ENCODE peak calls at places on chromosomes 3 and 15, in five cellular contexts. G, Q, U, I and H are unnamed samples.

GRCh38 chr3:120567370-120568197 is 28.6 kb upstream of the NDUFB4 start:
- DNase-seq in G (no peak), Q (no peak), U (peak; percentile 11), I (peak; percentile 44), H (no peak)

GRCh38 chr15:99434506-99435137 is 131.2 kb upstream of the MEF2A start:
- DNase-seq in G (no peak), Q (no peak), U (no peak), I (no peak), H (no peak)

GRCh38 chr3:153443961-153444360 is 281.9 kb downstream of the RAP2B start:
- DNase-seq in G (no peak), Q (no peak), U (peak; percentile 5), I (peak; percentile 21), H (no peak)

GRCh38 chr3:194003128-194004057 is 132.6 kb upstream of the HES1 start:
- DNase-seq in G (peak; percentile 65), Q (peak; percentile 11), U (peak; percentile 47), I (peak; percentile 97), H (peak; percentile 62)

GRCh38 chr3:172083995-172084409 is 44.6 kb downstream of the FNDC3B start:
- DNase-seq in G (no peak), Q (no peak), U (peak; percentile 85), I (no peak), H (no peak)

GRCh38 chr3:108031893-108032292 is 58.9 kb downstream of the CD47 start:
- DNase-seq in G (no peak), Q (no peak), U (no peak), I (no peak), H (no peak)

GRCh38 chr15:98855815-98856539 is 151.6 kb downstream of the PGPEP1L start:
- DNase-seq in G (no peak), Q (no peak), U (no peak), I (no peak), H (no peak)

GRCh38 chr3:83193526-83193925 is 1432.1 kb upstream of the GBE1 start:
- DNase-seq in G (no peak), Q (no peak), U (no peak), I (no peak), H (no peak)

GRCh38 chr3:4670352-4670751 is 177.2 kb downstream of the ITPR1 start:
- DNase-seq in G (no peak), Q (no peak), U (peak; percentile 5), I (peak; percentile 47), H (no peak)

GRCh38 chr3:38458796-38459498 is 5.3 kb downstream of the ACVR2B start:
- DNase-seq in G (no peak), Q (no peak), U (no peak), I (no peak), H (no peak)

GRCh38 chr15:101322016-101322695 is 27.1 kb upstream of the SNRPA1 start:
- DNase-seq in G (peak; percentile 27), Q (no peak), U (no peak), I (no peak), H (no peak)

GRCh38 chr3:14124223-14124614 is 451 bp downstream of the CHCHD4 start:
- DNase-seq in G (no peak), Q (peak; percentile 48), U (peak; percentile 60), I (peak; percentile 85), H (peak; percentile 47)

GRCh38 chr3:45760878-45761711 is 35.2 kb downstream of the SLC6A20 start:
- DNase-seq in G (peak; percentile 70), Q (peak; percentile 5), U (peak; percentile 39), I (peak; percentile 71), H (peak; percentile 75)

GRCh38 chr3:41974223-41974622 is 12.3 kb upstream of the ULK4 start:
- DNase-seq in G (no peak), Q (no peak), U (no peak), I (no peak), H (no peak)

GRCh38 chr3:152849996-152850578 is 15.2 kb downstream of the P2RY1 start:
- DNase-seq in G (no peak), Q (no peak), U (no peak), I (peak; percentile 76), H (no peak)

GRCh38 chr15:40856736-40857135 is 12.9 kb downstream of the SPINT1 start:
- DNase-seq in G (no peak), Q (no peak), U (no peak), I (no peak), H (no peak)

GRCh38 chr15:32849769-32850668 is 132.2 kb downstream of the GREM1 start:
- DNase-seq in G (no peak), Q (no peak), U (no peak), I (no peak), H (no peak)

GRCh38 chr3:38151667-38152265 is 13.3 kb downstream of the MYD88 start:
- DNase-seq in G (no peak), Q (no peak), U (no peak), I (no peak), H (no peak)

GRCh38 chr3:55690746-55691540 is 203.8 kb upstream of the WNT5A start:
- DNase-seq in G (peak; percentile 68), Q (peak; percentile 42), U (no peak), I (no peak), H (no peak)

GRCh38 chr3:66172394-66172793 is 48.4 kb upstream of the SLC25A26 start:
- DNase-seq in G (no peak), Q (no peak), U (no peak), I (no peak), H (no peak)

GRCh38 chr15:44812029-44812517 is 75.7 kb downstream of the TRIM69 start:
- DNase-seq in G (no peak), Q (no peak), U (peak; percentile 93), I (no peak), H (no peak)

GRCh38 chr3:123285931-123286307 is 84.2 kb downstream of the SEC22A start:
- DNase-seq in G (no peak), Q (no peak), U (no peak), I (no peak), H (no peak)

GRCh38 chr3:151478376-151478702 is 17.5 kb upstream of the IGSF10 start:
- DNase-seq in G (no peak), Q (no peak), U (no peak), I (no peak), H (no peak)

GRCh38 chr15:42796955-42797779 is 60.2 kb upstream of the CDAN1 start:
- DNase-seq in G (no peak), Q (no peak), U (no peak), I (no peak), H (no peak)

GRCh38 chr15:42729409-42729808 is 7.5 kb downstream of the CDAN1 start:
- DNase-seq in G (peak; percentile 41), Q (no peak), U (no peak), I (no peak), H (no peak)

GRCh38 chr15:86590461-86590860 is 510.8 kb downstream of the AGBL1 start:
- DNase-seq in G (no peak), Q (no peak), U (no peak), I (no peak), H (no peak)

GRCh38 chr3:107753494-107753893 is 230.7 kb downstream of the BBX start:
- DNase-seq in G (no peak), Q (no peak), U (peak; percentile 47), I (peak; percentile 39), H (no peak)

GRCh38 chr15:39504812-39505211 is 76.1 kb upstream of the THBS1 start:
- DNase-seq in G (no peak), Q (no peak), U (no peak), I (no peak), H (no peak)

GRCh38 chr15:67043939-67044771 is 21.2 kb upstream of the SMAD3 start:
- DNase-seq in G (peak; percentile 53), Q (no peak), U (peak; percentile 84), I (no peak), H (no peak)

DNA sequence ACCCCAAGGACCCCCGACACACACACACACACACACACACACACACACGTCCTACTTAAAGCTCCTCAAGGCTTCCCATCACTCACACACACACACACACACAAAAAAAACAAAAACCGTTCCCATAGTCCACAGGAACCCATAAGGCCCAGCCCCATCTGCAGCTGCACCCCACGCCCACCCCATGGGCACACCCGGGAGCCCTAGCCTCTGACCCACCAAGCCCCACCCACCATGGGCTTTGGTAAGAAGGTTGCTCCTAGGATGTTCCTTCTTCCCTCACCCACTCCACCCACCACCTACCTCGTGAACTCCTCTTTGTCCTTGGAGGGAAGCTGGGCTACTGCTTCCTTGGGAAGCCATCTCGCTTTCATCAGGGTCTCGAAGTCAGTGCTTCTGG is 115.2 kb downstream of the TPRA1 start:
- DNase-seq in G (no peak), Q (no peak), U (no peak), I (no peak), H (no peak)
- TF ChIP-seq TAF1 in G (no peak), Q (no peak), U (no peak), I (no peak), H (no peak)

GRCh38 chr3:12966847-12967750 is 106.1 kb downstream of the IQSEC1 start:
- DNase-seq in G (no peak), Q (no peak), U (no peak), I (peak; percentile 51), H (no peak)
- TF ChIP-seq TAF1 in G (peak; percentile 39), Q (no peak), U (peak; percentile 5), I (peak; percentile 69), H (no peak)

DNA sequence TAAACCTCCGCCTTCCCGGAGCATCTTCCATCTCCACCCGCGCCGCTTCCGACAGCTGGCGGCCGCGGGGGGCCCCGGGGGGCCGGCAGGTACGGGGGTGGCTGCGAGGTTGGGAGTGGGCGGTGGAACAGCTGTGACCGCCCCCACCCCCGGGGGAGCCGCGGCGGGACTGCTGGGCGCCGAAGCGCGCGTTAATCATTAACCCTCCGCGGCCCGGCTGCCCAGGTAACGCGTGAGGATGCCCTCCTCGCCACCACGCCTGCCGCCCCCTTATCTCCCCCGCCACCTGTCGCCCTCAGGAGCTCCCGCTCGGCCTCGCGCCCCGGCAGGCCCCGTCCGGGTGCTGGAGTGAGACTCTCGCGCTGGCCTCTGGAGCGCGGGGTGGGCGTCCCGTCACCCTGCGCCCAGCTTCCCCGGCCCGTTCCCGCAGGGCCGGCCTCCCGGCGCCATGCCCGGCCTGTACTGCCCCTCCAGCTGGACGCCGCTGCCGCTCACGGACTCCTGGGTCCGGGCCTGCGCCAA is 757 bp downstream of the VWA5B2 start:
- DNase-seq in G (peak; percentile 58), Q (no peak), U (peak; percentile 20), I (peak; percentile 37), H (no peak)
- TF ChIP-seq TAF1 in G (no peak), Q (no peak), U (no peak), I (no peak), H (no peak)

DNA sequence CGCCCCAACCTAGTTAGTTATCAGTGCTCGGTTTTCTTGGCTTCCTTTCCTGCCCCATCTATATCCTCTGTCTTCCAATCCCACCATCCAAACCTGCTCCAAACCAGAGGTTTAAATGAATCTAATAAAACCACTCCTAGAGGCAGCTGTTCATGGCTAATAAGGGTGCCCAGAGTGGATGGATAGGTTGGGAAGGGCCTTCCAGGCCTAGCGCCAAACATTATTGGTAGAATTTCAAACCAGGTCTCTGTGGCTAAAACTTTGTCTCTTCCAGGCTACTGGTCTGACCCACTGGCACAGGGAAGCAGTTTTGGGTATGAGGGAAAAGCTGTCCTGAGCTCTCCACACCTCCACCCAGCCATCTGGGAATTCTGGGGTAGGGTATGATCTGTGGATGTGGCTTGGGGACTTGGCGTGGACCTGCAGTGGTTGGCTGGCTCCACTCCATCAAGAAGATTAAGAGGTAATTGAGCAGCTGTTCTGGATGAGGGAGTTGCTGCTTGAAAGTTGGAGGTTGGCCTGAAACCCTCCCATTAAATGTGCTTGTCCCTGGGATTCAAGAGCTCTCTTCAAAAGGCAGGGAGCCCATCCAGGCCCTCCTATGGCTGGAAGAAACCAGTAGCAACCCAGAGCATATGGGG is 29.3 kb upstream of the INSYN1 start:
- DNase-seq in G (no peak), Q (no peak), U (no peak), I (no peak), H (no peak)
- TF ChIP-seq TAF1 in G (no peak), Q (no peak), U (no peak), I (no peak), H (no peak)